ENCODE peak calls at places on chromosomes 5 and 9, in four cellular contexts. Y, F, T and Q are unnamed samples.

GRCh38 chr9:136994180-136994884 is 2.0 kb downstream of the CLIC3 start:
- DNase-seq in Y (no peak), F (no peak), T (no peak), Q (no peak)

GRCh38 chr5:177440211-177440989 is 6.2 kb upstream of the PRR7 start:
- DNase-seq in Y (no peak), F (no peak), T (no peak), Q (no peak)

GRCh38 chr9:15697459-15697858 is 144.6 kb downstream of the CCDC171 start:
- DNase-seq in Y (no peak), F (peak), T (no peak), Q (no peak)

GRCh38 chr5:142683116-142683515 is 2.8 kb downstream of the FGF1 start:
- DNase-seq in Y (no peak), F (no peak), T (no peak), Q (no peak)

GRCh38 chr5:3931976-3932375 is 336.3 kb downstream of the IRX1 start:
- DNase-seq in Y (no peak), F (no peak), T (no peak), Q (no peak)

GRCh38 chr9:124557895-124558294 is 50.7 kb upstream of the NR5A1 start:
- DNase-seq in Y (no peak), F (no peak), T (no peak), Q (no peak)

GRCh38 chr5:68099327-68099726 is 116.2 kb upstream of the PIK3R1 start:
- DNase-seq in Y (no peak), F (no peak), T (no peak), Q (no peak)

GRCh38 chr9:85743290-85744128 is 1.8 kb upstream of the AGTPBP1 start:
- DNase-seq in Y (peak), F (peak), T (no peak), Q (no peak)

GRCh38 chr5:36242534-36243144 is 914 bp upstream of the NADK2 start:
- DNase-seq in Y (peak), F (no peak), T (no peak), Q (no peak)

GRCh38 chr5:64876203-64876602 is 107.5 kb downstream of the CWC27 start:
- DNase-seq in Y (no peak), F (no peak), T (no peak), Q (no peak)

GRCh38 chr5:114822885-114823284 is 346.8 kb downstream of the TRIM36 start:
- DNase-seq in Y (no peak), F (no peak), T (no peak), Q (no peak)

GRCh38 chr5:122507581-122507980 is 195.5 kb downstream of the SNCAIP start:
- DNase-seq in Y (no peak), F (no peak), T (no peak), Q (no peak)

GRCh38 chr5:134451618-134452505 is 40.2 kb upstream of the CDKN2AIPNL start:
- DNase-seq in Y (peak), F (peak), T (no peak), Q (no peak)

GRCh38 chr5:91028518-91028956 is 354.6 kb downstream of the ARRDC3 start:
- DNase-seq in Y (no peak), F (no peak), T (no peak), Q (no peak)

GRCh38 chr9:14344846-14345585 is 31.1 kb upstream of the NFIB start:
- DNase-seq in Y (no peak), F (no peak), T (no peak), Q (no peak)

DNA sequence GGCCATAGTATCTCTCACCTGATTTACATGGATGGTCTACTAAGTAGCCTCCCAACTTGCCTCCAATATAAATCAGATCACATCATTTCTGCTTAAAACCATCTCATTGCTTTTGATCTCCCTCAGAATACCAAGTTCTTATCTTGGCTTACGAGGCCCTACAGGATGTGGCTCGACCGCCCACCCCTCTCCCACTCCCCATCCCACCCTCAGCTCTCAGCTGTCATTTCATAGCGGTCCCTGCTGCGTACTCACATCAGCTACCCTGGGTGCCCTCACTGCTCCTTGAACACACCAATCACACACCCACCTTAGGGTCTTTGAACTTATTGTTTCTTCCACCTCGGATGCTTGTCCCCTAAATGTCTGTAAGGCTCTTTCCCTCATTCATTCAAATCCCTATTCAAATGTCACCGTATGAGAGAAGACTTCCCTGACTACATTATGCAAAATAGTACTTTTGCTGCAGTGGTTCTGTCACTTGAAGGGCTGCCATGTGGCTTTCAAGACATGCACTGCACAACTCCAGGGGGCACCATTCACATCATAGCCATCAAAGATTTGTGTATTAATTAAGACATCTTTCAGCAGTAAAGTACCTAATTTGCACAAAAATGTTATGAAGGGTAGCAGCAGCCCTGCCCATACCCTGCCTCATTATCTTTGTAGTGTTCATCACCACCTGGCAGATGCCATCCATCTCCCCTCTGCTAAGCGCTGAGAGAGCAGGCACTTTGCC is 171.1 kb downstream of the ENC1 start:
- DNase-seq in Y (no peak), F (no peak), T (no peak), Q (no peak)
- TF ChIP-seq CTCF in Y (no peak), F (no peak), T (no peak), Q (no peak)

GRCh38 chr9:26392639-26393038 is 500.0 kb downstream of the CAAP1 start:
- DNase-seq in Y (no peak), F (no peak), T (no peak), Q (no peak)
- TF ChIP-seq CTCF in Y (no peak), F (no peak), T (no peak), Q (no peak)

DNA sequence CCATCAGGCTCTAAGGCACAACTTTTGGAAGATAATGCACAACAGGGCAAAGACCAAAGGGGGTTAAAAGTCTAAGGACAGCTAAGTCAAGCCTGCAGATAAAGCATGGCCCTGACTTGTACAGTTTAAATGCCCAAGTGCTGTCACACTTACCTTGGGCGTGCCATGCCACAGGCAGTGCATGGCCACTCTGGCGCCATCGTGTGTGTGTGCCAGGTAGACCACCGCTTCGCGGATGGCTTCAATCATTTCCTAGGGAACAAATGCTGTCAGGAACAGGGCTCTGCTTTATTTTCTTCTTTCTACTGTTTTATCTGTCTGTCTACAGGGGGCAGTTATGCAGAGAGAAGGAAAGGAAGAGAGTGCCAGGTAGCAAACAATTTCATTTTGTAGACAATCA is 19.3 kb downstream of the PUM3 start:
- DNase-seq in Y (peak), F (no peak), T (peak), Q (no peak)
- TF ChIP-seq CTCF in Y (no peak), F (peak), T (peak), Q (peak)

DNA sequence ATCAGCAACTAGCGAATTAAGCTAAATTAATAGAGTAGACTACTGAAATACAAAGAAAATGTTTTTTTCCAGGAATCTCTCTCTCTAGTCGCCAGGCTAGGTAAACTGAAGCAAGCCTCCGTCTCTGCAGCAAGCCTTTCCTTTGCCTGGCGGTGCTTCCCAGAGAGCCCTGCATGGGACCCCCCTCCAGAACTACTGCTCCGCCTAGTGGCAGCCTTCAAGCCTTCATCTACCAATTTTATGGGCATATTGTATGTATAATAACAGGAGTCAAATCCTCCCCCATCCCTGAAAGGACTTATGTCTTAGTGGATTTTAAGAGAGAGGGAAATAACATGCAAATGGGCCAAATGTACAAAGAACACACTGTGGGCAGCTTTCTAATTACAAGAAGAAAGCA is 241.9 kb downstream of the SAXO1 start:
- DNase-seq in Y (peak), F (peak), T (peak), Q (peak)
- TF ChIP-seq CTCF in Y (no peak), F (peak), T (peak), Q (peak)

GRCh38 chr5:147305147-147305546 is 70.3 kb downstream of the STK32A start:
- DNase-seq in Y (no peak), F (no peak), T (no peak), Q (no peak)
- TF ChIP-seq CTCF in Y (no peak), F (no peak), T (no peak), Q (no peak)

GRCh38 chr9:98383758-98384157 is 128.3 kb upstream of the TBC1D2 start:
- DNase-seq in Y (no peak), F (no peak), T (no peak), Q (no peak)
- TF ChIP-seq CTCF in Y (no peak), F (peak), T (peak), Q (no peak)

GRCh38 chr9:93967020-93967803 is 12.1 kb upstream of the BARX1 start:
- DNase-seq in Y (no peak), F (no peak), T (no peak), Q (no peak)

GRCh38 chr9:93964685-93965084 is 9.5 kb upstream of the BARX1 start:
- DNase-seq in Y (no peak), F (no peak), T (no peak), Q (no peak)

GRCh38 chr9:93963969-93964368 is 8.8 kb upstream of the BARX1 start:
- DNase-seq in Y (no peak), F (no peak), T (peak), Q (no peak)

GRCh38 chr9:93968451-93969327 is 13.5 kb upstream of the BARX1 start:
- DNase-seq in Y (no peak), F (peak), T (no peak), Q (no peak)

DNA sequence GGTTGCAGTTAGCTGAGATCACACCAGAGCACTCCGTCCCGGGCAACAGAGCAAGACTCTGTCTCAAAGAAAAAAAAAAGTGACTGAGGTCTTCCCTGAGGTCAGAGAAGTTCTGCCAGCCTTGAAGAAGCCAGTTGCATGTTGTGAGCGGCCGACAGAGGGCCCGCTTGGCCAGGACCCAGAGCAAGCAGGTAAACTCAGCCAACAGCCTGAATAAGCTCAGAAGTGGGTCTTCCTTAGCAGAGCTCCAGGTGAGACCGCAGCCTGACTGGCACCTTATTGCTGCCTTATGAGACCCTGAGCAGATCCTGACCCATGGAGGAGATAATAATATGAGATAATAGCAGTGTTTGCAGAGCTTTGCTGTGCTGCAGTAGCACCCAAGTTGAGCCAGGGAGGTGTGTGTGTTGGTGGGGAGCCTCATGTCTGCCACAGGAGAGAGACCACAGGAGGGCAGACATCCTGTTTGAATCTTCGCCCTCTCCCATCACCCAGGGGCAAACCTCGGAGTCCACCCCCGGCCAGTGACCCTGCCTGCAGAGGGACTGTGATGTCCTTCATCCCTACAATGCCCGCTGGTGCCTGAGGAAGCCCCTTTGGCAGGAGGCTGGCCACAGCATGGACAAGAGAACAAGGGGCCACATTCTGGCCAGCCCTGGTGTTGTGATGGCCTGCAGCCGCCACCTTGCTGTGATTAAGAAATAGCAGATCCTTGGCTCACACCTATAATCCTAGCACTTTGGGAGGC is 10.8 kb upstream of the BARX1 start:
- DNase-seq in Y (no peak), F (no peak), T (no peak), Q (no peak)
- TF ChIP-seq CTCF in Y (no peak), F (no peak), T (peak), Q (peak)

DNA sequence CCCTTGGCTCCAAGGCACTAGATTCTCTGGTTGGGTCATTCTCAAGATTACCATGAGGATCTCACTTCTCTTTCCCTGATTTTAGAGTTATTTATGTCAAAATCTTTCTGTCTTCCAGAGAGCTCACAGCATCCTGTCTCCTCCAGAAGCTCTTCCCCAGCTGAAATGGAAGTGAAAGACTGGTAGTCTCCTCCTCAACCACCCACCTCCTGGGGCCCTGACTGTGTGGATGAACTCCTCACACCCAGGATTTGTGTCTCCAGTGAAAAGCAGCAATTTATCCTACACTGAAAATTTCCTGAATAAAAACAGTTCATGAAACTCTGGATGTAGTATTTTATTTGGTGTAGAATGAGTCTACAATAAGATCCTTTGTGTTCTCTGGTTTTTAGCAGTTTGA is 12.0 kb upstream of the ZNF366 start:
- DNase-seq in Y (no peak), F (no peak), T (no peak), Q (no peak)
- TF ChIP-seq CTCF in Y (no peak), F (no peak), T (no peak), Q (no peak)